ENCODE peak calls at places on chromosomes 13 and 19, in six cellular contexts. One of them, this sample, is unnamed.

GRCh38 chr19:40347476-40348124 is 597 bp downstream of the C19orf47 start:
- DNase-seq in adrenal gland: no peak
- DNase-seq in kidney: no peak
- DNase-seq in SW 1271: no peak
- DNase-seq in AG08395: no peak
- DNase-seq in effector CD4-positive, alpha-beta T cell: no peak
- DNase-seq in this sample: no peak

GRCh38 chr13:25742220-25742619 is 309.6 kb downstream of the SHISA2 start:
- DNase-seq in adrenal gland: no peak
- DNase-seq in kidney: no peak
- DNase-seq in SW 1271: no peak
- DNase-seq in AG08395: no peak
- DNase-seq in effector CD4-positive, alpha-beta T cell: no peak
- DNase-seq in this sample: no peak

GRCh38 chr19:47663911-47664771 is 49.1 kb upstream of the EHD2 start:
- DNase-seq in adrenal gland: peak; percentile 84
- DNase-seq in kidney: peak; percentile 83
- DNase-seq in SW 1271: no peak
- DNase-seq in AG08395: peak; percentile 94
- DNase-seq in effector CD4-positive, alpha-beta T cell: no peak
- DNase-seq in this sample: no peak

GRCh38 chr13:48241651-48242050 is 8.6 kb downstream of the ITM2B start:
- DNase-seq in adrenal gland: no peak
- DNase-seq in kidney: no peak
- DNase-seq in SW 1271: no peak
- DNase-seq in AG08395: no peak
- DNase-seq in effector CD4-positive, alpha-beta T cell: no peak
- DNase-seq in this sample: no peak

GRCh38 chr19:57813919-57814504 is 701 bp downstream of the ZNF552 start:
- DNase-seq in adrenal gland: peak; percentile 26
- DNase-seq in kidney: no peak
- DNase-seq in SW 1271: no peak
- DNase-seq in AG08395: no peak
- DNase-seq in effector CD4-positive, alpha-beta T cell: no peak
- DNase-seq in this sample: no peak

GRCh38 chr19:6925801-6926751 is 38.7 kb downstream of the ADGRE1 start:
- DNase-seq in adrenal gland: no peak
- DNase-seq in kidney: no peak
- DNase-seq in SW 1271: no peak
- DNase-seq in AG08395: no peak
- DNase-seq in effector CD4-positive, alpha-beta T cell: no peak
- DNase-seq in this sample: no peak

GRCh38 chr13:112760440-112760839 is 70.6 kb downstream of the ATP11A start:
- DNase-seq in adrenal gland: no peak
- DNase-seq in kidney: no peak
- DNase-seq in SW 1271: no peak
- DNase-seq in AG08395: no peak
- DNase-seq in effector CD4-positive, alpha-beta T cell: no peak
- DNase-seq in this sample: no peak

GRCh38 chr13:98847780-98848179 is 95.3 kb upstream of the SLC15A1 start:
- DNase-seq in adrenal gland: no peak
- DNase-seq in kidney: no peak
- DNase-seq in SW 1271: no peak
- DNase-seq in AG08395: no peak
- DNase-seq in effector CD4-positive, alpha-beta T cell: no peak
- DNase-seq in this sample: no peak

GRCh38 chr19:13764821-13765394 is 586 bp downstream of the MRI1 start:
- DNase-seq in adrenal gland: peak; percentile 47
- DNase-seq in kidney: peak; percentile 83
- DNase-seq in SW 1271: no peak
- DNase-seq in AG08395: peak; percentile 10
- DNase-seq in effector CD4-positive, alpha-beta T cell: peak; percentile 28
- DNase-seq in this sample: no peak

GRCh38 chr19:49684251-49684982 is 5.0 kb upstream of the ADM5 start:
- DNase-seq in adrenal gland: peak; percentile 29
- DNase-seq in kidney: no peak
- DNase-seq in SW 1271: no peak
- DNase-seq in AG08395: no peak
- DNase-seq in effector CD4-positive, alpha-beta T cell: no peak
- DNase-seq in this sample: no peak

GRCh38 chr19:32537626-32538025 is 43.4 kb upstream of the PDCD5 start:
- DNase-seq in adrenal gland: no peak
- DNase-seq in kidney: no peak
- DNase-seq in SW 1271: no peak
- DNase-seq in AG08395: no peak
- DNase-seq in effector CD4-positive, alpha-beta T cell: no peak
- DNase-seq in this sample: no peak

GRCh38 chr19:3586124-3586626 is 897 bp downstream of the GIPC3 start:
- DNase-seq in adrenal gland: no peak
- DNase-seq in kidney: no peak
- DNase-seq in SW 1271: no peak
- DNase-seq in AG08395: no peak
- DNase-seq in effector CD4-positive, alpha-beta T cell: no peak
- DNase-seq in this sample: no peak

GRCh38 chr13:40494932-40495619 is 171.4 kb downstream of the FOXO1 start:
- DNase-seq in adrenal gland: no peak
- DNase-seq in kidney: no peak
- DNase-seq in SW 1271: no peak
- DNase-seq in AG08395: no peak
- DNase-seq in effector CD4-positive, alpha-beta T cell: no peak
- DNase-seq in this sample: no peak

GRCh38 chr13:114096811-114097503 is 35.5 kb downstream of the RASA3 start:
- DNase-seq in adrenal gland: no peak
- DNase-seq in kidney: no peak
- DNase-seq in SW 1271: no peak
- DNase-seq in AG08395: no peak
- DNase-seq in effector CD4-positive, alpha-beta T cell: no peak
- DNase-seq in this sample: no peak

GRCh38 chr13:110520431-110521295 is 40.9 kb downstream of the RAB20 start:
- DNase-seq in adrenal gland: peak; percentile 96
- DNase-seq in kidney: peak; percentile 89
- DNase-seq in SW 1271: no peak
- DNase-seq in AG08395: peak; percentile 82
- DNase-seq in effector CD4-positive, alpha-beta T cell: no peak
- DNase-seq in this sample: no peak

GRCh38 chr13:48994731-48995130 is 19.0 kb downstream of the FNDC3A start:
- DNase-seq in adrenal gland: no peak
- DNase-seq in kidney: no peak
- DNase-seq in SW 1271: no peak
- DNase-seq in AG08395: peak; percentile 19
- DNase-seq in effector CD4-positive, alpha-beta T cell: no peak
- DNase-seq in this sample: no peak

GRCh38 chr19:40802300-40803169 is 3.5 kb downstream of the EGLN2 start:
- DNase-seq in adrenal gland: peak; percentile 71
- DNase-seq in kidney: no peak
- DNase-seq in SW 1271: no peak
- DNase-seq in AG08395: no peak
- DNase-seq in effector CD4-positive, alpha-beta T cell: no peak
- DNase-seq in this sample: no peak

GRCh38 chr13:21458457-21458815 is 667 bp downstream of the ZDHHC20 start:
- DNase-seq in adrenal gland: peak; percentile 50
- DNase-seq in kidney: peak; percentile 81
- DNase-seq in SW 1271: no peak
- DNase-seq in AG08395: peak; percentile 28
- DNase-seq in effector CD4-positive, alpha-beta T cell: no peak
- DNase-seq in this sample: no peak

GRCh38 chr19:16849168-16849567 is 20.0 kb downstream of the SIN3B start:
- DNase-seq in adrenal gland: no peak
- DNase-seq in kidney: no peak
- DNase-seq in SW 1271: no peak
- DNase-seq in AG08395: peak; percentile 40
- DNase-seq in effector CD4-positive, alpha-beta T cell: no peak
- DNase-seq in this sample: no peak

GRCh38 chr19:18895828-18896341 is at the start of gene CERS1:
- DNase-seq in adrenal gland: no peak
- DNase-seq in kidney: no peak
- DNase-seq in SW 1271: no peak
- DNase-seq in AG08395: no peak
- DNase-seq in effector CD4-positive, alpha-beta T cell: no peak
- DNase-seq in this sample: no peak

GRCh38 chr13:91145806-91146205 is 201.7 kb upstream of the MIR17HG start:
- DNase-seq in adrenal gland: no peak
- DNase-seq in kidney: no peak
- DNase-seq in SW 1271: no peak
- DNase-seq in AG08395: no peak
- DNase-seq in effector CD4-positive, alpha-beta T cell: no peak
- DNase-seq in this sample: no peak